ENCODE peak calls at places on chromosomes 13 and 19, in ten cellular contexts. T is body of pancreas, D is A549, A is tibial nerve, O is stomach, G is upper lobe of left lung, Z is IMR-90, J is ovary, R is thyroid gland, H is transverse colon. E is an unnamed sample. For H3K9me3, the result is how much of the 10 kb centered on the place peaks cover.

GRCh38 chr13:22357132-22357531 is 686.3 kb downstream of the FGF9 start:
- DNase-seq in D (no peak), A (no peak), Z (no peak), J (no peak), R (no peak), G (no peak), H (no peak), T (no peak), O (no peak), E (no peak)

GRCh38 chr13:68099616-68100015 is 869.5 kb upstream of the PCDH9 start:
- DNase-seq in G (no peak), O (no peak), A (no peak), J (no peak), R (no peak), H (no peak), T (no peak), Z (peak), D (no peak), E (no peak)

GRCh38 chr19:14150770-14151661 is 14.6 kb upstream of the ASF1B start:
- DNase-seq in H (no peak), O (no peak), J (no peak), Z (no peak), R (no peak), T (no peak), A (no peak), D (no peak), G (peak), E (no peak)

GRCh38 chr13:51638497-51638871 is 54.2 kb downstream of the WDFY2 start:
- DNase-seq in R (no peak), G (no peak), H (no peak), O (no peak), A (no peak), D (no peak), J (no peak), Z (no peak), T (no peak), E (no peak)

GRCh38 chr13:113837554-113838355 is 26.1 kb downstream of the GAS6 start:
- DNase-seq in G (peak), A (peak), O (peak), J (peak), R (peak), Z (peak), D (peak), T (peak), H (peak), E (peak)

GRCh38 chr13:106036870-106037269 is 498.6 kb downstream of the EFNB2 start:
- DNase-seq in J (no peak), G (no peak), R (no peak), O (no peak), D (no peak), T (peak), H (peak), Z (no peak), A (no peak), E (no peak)

GRCh38 chr13:77740097-77740496 is 42.6 kb downstream of the SLAIN1 start:
- DNase-seq in G (no peak), O (no peak), J (no peak), D (no peak), R (no peak), A (no peak), Z (no peak), H (no peak), T (no peak), E (no peak)

GRCh38 chr19:56110515-56111448 is 10.3 kb downstream of the ZNF787 start:
- DNase-seq in T (peak), G (peak), O (peak), R (peak), D (no peak), A (no peak), Z (peak), H (peak), J (peak), E (no peak)

GRCh38 chr19:1591421-1592022 is 1.1 kb downstream of the MBD3 start:
- DNase-seq in J (no peak), T (no peak), G (no peak), D (no peak), Z (no peak), R (peak), H (no peak), A (no peak), O (no peak), E (peak)

GRCh38 chr13:76231522-76232167 is 595.5 kb downstream of the LMO7 start:
- DNase-seq in R (no peak), A (no peak), J (no peak), G (no peak), O (no peak), T (no peak), Z (no peak), H (no peak), D (no peak), E (no peak)

GRCh38 chr19:1650627-1651009 is 1.8 kb downstream of the TCF3 start:
- DNase-seq in G (no peak), A (no peak), R (no peak), Z (peak), D (no peak), J (no peak), T (no peak), O (no peak), H (no peak), E (no peak)

GRCh38 chr13:59112375-59112774 is 1051.4 kb downstream of the DIAPH3 start:
- DNase-seq in D (no peak), T (no peak), J (no peak), G (no peak), H (peak), A (no peak), Z (peak), R (no peak), O (no peak), E (no peak)

GRCh38 chr19:13899912-13900584 is 5.9 kb downstream of the BRME1 start:
- DNase-seq in H (no peak), J (no peak), A (no peak), T (no peak), R (no peak), O (no peak), Z (peak), D (no peak), G (no peak), E (no peak)

GRCh38 chr19:34124828-34125227 is 47.5 kb upstream of the LSM14A start:
- DNase-seq in A (no peak), D (no peak), Z (no peak), H (no peak), O (no peak), T (peak), G (no peak), R (no peak), J (no peak), E (no peak)

GRCh38 chr13:98546402-98546801 is 30.5 kb downstream of the STK24 start:
- DNase-seq in R (no peak), T (no peak), J (no peak), G (no peak), Z (no peak), O (no peak), A (no peak), D (no peak), H (no peak), E (no peak)

GRCh38 chr19:3389446-3389778 is 23.0 kb downstream of the NFIC start:
- DNase-seq in G (no peak), H (no peak), R (no peak), T (no peak), Z (no peak), J (no peak), A (no peak), D (no peak), O (no peak), E (no peak)

GRCh38 chr19:29694669-29695627 is 20.1 kb downstream of the C19orf12 start:
- DNase-seq in R (peak), Z (peak), G (peak), H (peak), A (peak), O (peak), T (peak), D (peak), J (peak), E (peak)

GRCh38 chr19:45955905-45956608 is 17.6 kb downstream of the NOVA2 start:
- DNase-seq in Z (peak), J (no peak), O (no peak), H (no peak), R (peak), G (no peak), A (peak), D (no peak), T (no peak), E (no peak)

GRCh38 chr13:50224534-50224933 is 209.3 kb downstream of the KCNRG start:
- DNase-seq in A (no peak), D (no peak), J (no peak), T (no peak), R (no peak), H (no peak), O (no peak), Z (peak), G (no peak), E (no peak)

GRCh38 chr13:38888309-38888708 is 102.3 kb downstream of the STOML3 start:
- DNase-seq in D (no peak), T (no peak), Z (peak), G (no peak), J (no peak), A (no peak), H (no peak), R (no peak), O (no peak), E (no peak)

GRCh38 chr19:18762125-18763023 is 28.7 kb downstream of the COMP start:
- DNase-seq in T (peak), H (peak), R (peak), Z (no peak), G (peak), J (peak), A (peak), O (peak), D (no peak), E (no peak)

GRCh38 chr19:4606921-4607678 is 32.2 kb upstream of the TNFAIP8L1 start:
- DNase-seq in A (no peak), R (peak), T (peak), H (no peak), Z (no peak), D (no peak), O (no peak), G (peak), J (no peak), E (no peak)

GRCh38 chr19:21328402-21328801 is 808 bp downstream of the ZNF708 start:
- DNase-seq in J (no peak), R (no peak), Z (no peak), G (no peak), H (no peak), D (no peak), A (no peak), O (no peak), T (no peak), E (no peak)

GRCh38 chr19:19956431-19957075 is 55.8 kb downstream of the ZNF93 start:
- DNase-seq in O (no peak), H (no peak), D (no peak), A (no peak), R (no peak), J (no peak), T (no peak), G (no peak), Z (no peak), E (no peak)

GRCh38 chr19:12778020-12778904 is 2.9 kb upstream of the HOOK2 start:
- DNase-seq in Z (peak), H (peak), O (peak), T (peak), J (peak), A (peak), R (peak), G (peak), D (no peak), E (peak)

GRCh38 chr13:29125145-29125933 is 305.2 kb downstream of the MTUS2 start:
- DNase-seq in J (no peak), H (no peak), O (no peak), G (no peak), Z (no peak), A (no peak), T (no peak), R (peak), D (no peak), E (no peak)

GRCh38 chr19:17075860-17076538 is 422 bp downstream of the MYO9B start:
- DNase-seq in G (peak), J (peak), O (peak), R (peak), A (no peak), T (peak), Z (peak), H (peak), D (peak), E (peak)

GRCh38 chr19:46776927-46777911 is 11.2 kb downstream of the SLC1A5 start:
- DNase-seq in Z (no peak), G (no peak), J (no peak), D (no peak), H (no peak), A (no peak), O (no peak), R (no peak), T (no peak), E (no peak)

GRCh38 chr13:95954266-95954665 is 98.9 kb downstream of the UGGT2 start:
- DNase-seq in Z (no peak), J (no peak), H (no peak), O (no peak), A (no peak), D (no peak), G (no peak), R (no peak), T (no peak), E (no peak)

GRCh38 chr13:19769854-19770253 is 12.9 kb downstream of the PSPC1 start:
- DNase-seq in G (no peak), O (no peak), Z (peak), H (no peak), A (no peak), J (no peak), T (no peak), D (no peak), R (no peak), E (no peak)

GRCh38 chr19:19551862-19552192 is 13.8 kb downstream of the CILP2 start:
- DNase-seq in D (no peak), J (no peak), H (no peak), A (no peak), T (no peak), G (no peak), Z (peak), O (no peak), R (no peak), E (no peak)

GRCh38 chr13:107339209-107339608 is 771.3 kb upstream of the ARGLU1 start:
- DNase-seq in G (no peak), D (no peak), O (no peak), A (no peak), J (no peak), T (no peak), Z (peak), H (no peak), R (no peak), E (no peak)

GRCh38 chr13:80012281-80012680 is 328.6 kb downstream of the SPRY2 start:
- DNase-seq in Z (no peak), R (no peak), J (no peak), A (no peak), T (no peak), D (no peak), O (no peak), H (no peak), G (no peak), E (no peak)

GRCh38 chr13:107266657-107267056 is 698.7 kb upstream of the ARGLU1 start:
- DNase-seq in O (no peak), R (no peak), H (no peak), Z (no peak), T (no peak), G (no peak), J (no peak), A (no peak), D (no peak), E (no peak)

GRCh38 chr19:14979136-14979497 is 547 bp downstream of the SLC1A6 start:
- DNase-seq in O (no peak), R (no peak), Z (no peak), H (no peak), J (no peak), T (no peak), D (no peak), G (no peak), A (no peak), E (no peak)

GRCh38 chr19:4583961-4584669 is 24.6 kb upstream of the SEMA6B start:
- DNase-seq in T (peak), A (no peak), H (no peak), G (peak), O (no peak), R (no peak), Z (no peak), J (no peak), D (no peak), E (no peak)

GRCh38 chr13:107211073-107211472 is 643.1 kb upstream of the ARGLU1 start:
- DNase-seq in T (peak), A (peak), D (peak), H (peak), O (peak), J (peak), G (no peak), R (peak), Z (peak), E (peak)

GRCh38 chr19:48330012-48330681 is 4.8 kb downstream of the EMP3 start:
- DNase-seq in H (peak), Z (no peak), G (peak), R (peak), T (peak), D (no peak), A (peak), J (peak), O (peak), E (peak)

GRCh38 chr19:6063576-6063961 is 46.7 kb downstream of the RFX2 start:
- DNase-seq in A (no peak), T (no peak), J (no peak), Z (no peak), H (peak), D (no peak), G (no peak), O (no peak), R (no peak), E (no peak)
- TF ChIP-seq POLR2A in A (no peak), T (no peak), J (no peak), Z (no peak), H (no peak), D (no peak), G (no peak), O (no peak), R (no peak), E (no peak)

GRCh38 chr13:24196593-24197197 is 36.2 kb downstream of the SPATA13 start:
- DNase-seq in R (no peak), T (no peak), D (no peak), J (no peak), A (no peak), O (no peak), H (no peak), G (no peak), Z (no peak), E (no peak)
- H3K27ac ChIP-seq in R (no peak), T (peak), D (no peak), J (no peak), A (no peak), O (no peak), H (no peak), G (no peak), Z (no peak), E (no peak)

DNA sequence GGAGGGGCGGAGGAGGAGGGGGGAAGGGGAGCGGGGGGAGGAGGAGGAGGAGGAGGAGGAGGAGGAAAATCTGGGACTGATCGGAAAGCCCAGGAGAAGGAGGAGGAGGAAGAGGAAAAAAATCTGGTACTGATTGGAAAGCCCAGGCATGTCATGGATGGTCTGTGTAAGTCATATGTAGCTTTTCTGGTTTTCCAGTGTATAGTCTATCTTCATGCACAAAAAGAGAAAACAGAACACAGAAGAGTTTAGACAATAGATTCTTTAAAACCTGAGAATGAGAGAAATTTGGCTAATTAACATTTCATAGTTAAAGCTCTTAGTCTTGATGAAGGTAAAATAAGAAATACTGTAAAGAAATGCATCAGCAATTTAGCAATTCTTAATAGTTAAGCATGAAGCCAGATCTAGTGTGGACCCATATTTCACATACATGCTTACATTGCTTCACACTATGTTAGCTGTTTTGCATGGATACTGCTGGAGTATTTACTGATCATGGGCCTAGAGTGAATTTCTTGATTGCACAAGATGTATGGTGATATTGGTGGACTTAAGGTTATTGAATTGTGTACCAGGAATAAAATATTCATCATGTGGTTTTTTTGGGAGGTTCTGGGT is 41.5 kb downstream of the SUCLA2 start:
- DNase-seq in Z (no peak), R (no peak), G (no peak), O (no peak), T (no peak), H (no peak), D (no peak), A (no peak), J (no peak), E (no peak)
- H3K9me3 ChIP-seq in Z (under half), R (under half), G (under half), O (under half), T (under half), H (under half), D (under half), A (under half), J (under half), E (under half)

DNA sequence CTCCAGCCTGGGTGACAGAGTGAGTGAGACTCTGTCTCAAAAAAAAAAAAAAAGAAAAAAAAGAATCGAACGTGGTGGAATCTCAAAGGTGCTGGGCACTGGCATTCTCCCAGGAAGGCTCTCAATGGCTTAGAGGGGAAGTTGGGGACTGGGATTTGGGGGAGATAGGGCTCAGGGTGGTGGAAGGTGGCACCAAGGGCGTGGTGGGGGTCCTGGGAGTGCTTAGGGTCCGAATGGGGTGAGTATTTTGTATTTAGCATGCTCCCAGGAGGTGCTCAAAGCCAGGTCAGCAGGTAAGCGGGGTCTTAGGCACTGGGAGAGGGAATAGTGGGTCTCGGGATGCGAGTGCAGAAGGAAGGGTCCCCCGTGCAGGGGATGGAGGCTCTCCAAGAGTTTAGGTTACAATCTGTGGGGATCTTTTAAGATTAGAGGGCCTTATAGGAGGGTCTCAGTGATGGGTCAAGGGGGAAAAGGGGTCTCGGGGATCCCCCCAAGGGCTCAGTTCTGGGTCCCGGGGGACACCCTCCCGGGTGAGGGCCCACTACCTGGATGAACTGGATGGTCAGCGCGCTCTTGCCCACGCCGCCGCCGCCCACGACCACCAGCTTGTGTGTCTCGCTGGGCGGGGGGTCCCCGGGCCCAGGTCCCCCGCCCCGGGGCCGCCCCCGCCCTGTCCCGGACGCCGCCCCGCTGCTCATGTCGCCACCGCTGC is 386 bp downstream of the RRAS start:
- DNase-seq in H (peak), R (peak), Z (no peak), T (no peak), G (no peak), O (no peak), A (peak), D (no peak), J (peak), E (no peak)
- TF ChIP-seq POLR2A in H (no peak), R (no peak), Z (no peak), T (no peak), G (no peak), O (no peak), A (peak), D (peak), J (peak), E (peak)

DNA sequence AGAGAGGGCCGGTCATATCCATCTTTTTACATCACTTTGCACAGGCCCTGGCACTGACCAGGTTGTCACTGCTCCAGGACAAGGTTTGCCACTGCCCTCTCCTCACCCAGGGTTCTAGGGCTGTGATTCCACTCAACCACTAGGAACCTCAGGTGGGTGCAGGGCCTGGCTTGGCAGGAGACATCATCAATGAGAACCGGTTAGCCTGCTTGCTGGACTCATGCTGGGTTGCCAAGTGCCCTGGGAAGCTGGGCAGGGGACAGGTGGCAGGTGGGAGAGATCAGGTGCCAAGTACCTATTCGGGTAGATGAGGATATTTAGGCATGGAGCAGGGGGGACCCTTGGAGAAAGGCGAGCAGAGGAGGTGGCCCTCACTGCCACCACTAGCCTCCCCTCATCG is 4.2 kb upstream of the CERS4 start:
- DNase-seq in O (peak), J (no peak), R (peak), Z (no peak), H (no peak), A (no peak), G (no peak), D (no peak), T (peak), E (no peak)
- H3K27ac ChIP-seq in O (no peak), J (no peak), R (no peak), Z (no peak), H (no peak), A (no peak), G (no peak), D (no peak), T (peak), E (no peak)

GRCh38 chr13:112751617-112752016 is 61.8 kb downstream of the ATP11A start:
- DNase-seq in T (no peak), H (no peak), O (no peak), A (no peak), G (no peak), J (no peak), Z (no peak), D (no peak), R (no peak), E (no peak)
- H3K9me3 ChIP-seq in T (under half), H (under half), O (under half), A (under half), G (under half), J (under half), Z (under half), D (under half), R (under half), E (under half)